ENCODE peak calls at places on chromosomes 5 and 9, in four cellular contexts. H is breast epithelium, W is small intestine, R is neural progenitor cell. G is an unnamed sample.

GRCh38 chr5:4212071-4212739 is 616.6 kb downstream of the IRX1 start:
- DNase-seq in W (no peak), R (no peak), H (no peak), G (no peak)

GRCh38 chr5:9716838-9717281 is 86.7 kb upstream of the TAS2R1 start:
- DNase-seq in R (no peak), H (no peak), W (no peak), G (no peak)

GRCh38 chr9:85516976-85517637 is 224.6 kb downstream of the AGTPBP1 start:
- DNase-seq in R (no peak), W (no peak), H (no peak), G (peak; percentile 27)

GRCh38 chr9:14517154-14517906 is 175.9 kb downstream of the ZDHHC21 start:
- DNase-seq in R (no peak), W (no peak), H (no peak), G (no peak)

GRCh38 chr5:73031839-73032238 is 76.0 kb downstream of the FCHO2 start:
- DNase-seq in R (no peak), H (no peak), W (no peak), G (no peak)

GRCh38 chr5:144072518-144072927 is 97.9 kb downstream of the YIPF5 start:
- DNase-seq in W (no peak), R (no peak), H (no peak), G (no peak)

GRCh38 chr5:99763021-99763814 is 772.0 kb upstream of the FAM174A start:
- DNase-seq in W (no peak), R (peak; percentile 6), H (no peak), G (no peak)

GRCh38 chr5:59348189-59348588 is 545.3 kb downstream of the PDE4D start:
- DNase-seq in R (peak; percentile 11), H (no peak), W (no peak), G (no peak)

GRCh38 chr5:114362197-114362976 is 517 bp downstream of the KCNN2 start:
- DNase-seq in W (no peak), H (no peak), R (peak; percentile 88), G (no peak)

DNA sequence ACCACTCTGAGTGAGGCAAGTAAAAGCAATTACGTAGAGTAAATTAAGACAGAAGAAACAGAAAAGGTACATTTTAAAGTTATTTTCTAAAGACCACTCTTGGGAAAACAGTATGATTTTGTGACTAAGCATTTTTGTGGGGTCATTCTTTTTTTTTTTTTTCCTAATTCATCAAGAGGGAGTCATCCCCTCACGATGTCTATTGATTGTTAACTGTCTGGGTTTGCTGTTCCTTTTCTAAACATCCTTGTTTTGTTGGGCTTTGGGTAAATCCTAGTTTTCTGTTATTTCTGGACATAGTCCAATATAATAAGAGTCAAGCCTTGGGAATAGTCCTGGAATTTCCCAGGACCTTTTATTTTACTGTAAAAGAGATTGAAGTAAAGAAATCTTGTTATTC is 63.8 kb downstream of the ANKRD55 start:
- DNase-seq in H (no peak), W (no peak), R (no peak), G (no peak)
- H3K4me1 ChIP-seq in H (no peaks in the 10 kb centered on the region), W (peaks cover 2% of the 10 kb centered on the region), R (peaks cover 9% of the 10 kb centered on the region), G (no peaks in the 10 kb centered on the region)

DNA sequence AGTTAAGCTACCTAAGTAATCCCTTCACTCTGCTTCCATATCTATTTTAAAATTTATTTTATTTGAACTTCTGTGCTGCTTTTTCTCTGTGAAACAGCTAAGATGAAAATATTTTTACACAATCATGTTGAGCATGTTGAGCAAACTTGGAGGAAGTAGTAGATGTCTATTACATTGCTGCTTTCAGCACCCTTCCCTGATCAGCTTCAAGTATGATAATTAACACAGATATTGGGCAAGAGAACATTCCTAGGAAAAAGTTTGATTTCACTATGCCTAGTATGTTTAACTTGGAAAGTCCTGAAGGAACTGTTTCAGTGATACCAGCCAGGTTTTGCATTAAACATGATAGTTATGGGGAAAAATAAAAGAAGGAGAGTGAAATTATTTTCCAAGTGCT is 283.6 kb downstream of the ELAVL2 start:
- DNase-seq in R (no peak), W (no peak), H (no peak), G (no peak)
- H3K27ac ChIP-seq in R (no peak overlapping the region), W (no peak overlapping the region), H (no peak overlapping the region), G (no peak overlapping the region)

GRCh38 chr9:124269556-124269955 is 11.8 kb downstream of the NEK6 start:
- DNase-seq in H (no peak), R (no peak), W (no peak), G (no peak)

GRCh38 chr9:124266826-124267201 is 9.1 kb downstream of the NEK6 start:
- DNase-seq in W (no peak), R (no peak), H (no peak), G (no peak)

GRCh38 chr9:124267271-124267807 is 9.6 kb downstream of the NEK6 start:
- DNase-seq in W (no peak), R (peak; percentile 31), H (peak; percentile 86), G (peak; percentile 83)

GRCh38 chr9:124266139-124266825 is 8.5 kb downstream of the NEK6 start:
- DNase-seq in W (no peak), R (no peak), H (no peak), G (no peak)

DNA sequence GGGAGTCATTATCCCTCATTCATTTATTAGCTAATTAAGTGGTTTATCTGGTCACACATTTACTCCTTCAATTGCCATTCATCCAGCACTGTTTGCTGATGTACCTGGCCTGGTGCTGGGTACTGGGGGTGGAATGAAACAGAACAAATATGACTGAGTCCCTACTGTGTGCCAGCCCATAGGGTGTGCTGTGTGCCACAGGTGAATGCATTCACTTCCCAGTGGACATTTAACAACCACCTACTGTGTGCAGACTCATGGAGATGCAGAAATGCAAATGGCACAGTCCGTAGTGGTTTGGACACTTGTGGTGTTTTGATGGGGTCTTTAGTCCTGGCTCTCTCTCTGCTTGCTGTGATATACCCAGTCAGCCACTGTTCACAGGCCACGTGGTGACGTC is 10.5 kb downstream of the NEK6 start:
- DNase-seq in R (no peak), H (no peak), W (no peak), G (no peak)
- H3K4me1 ChIP-seq in R (peaks cover 30% of the 10 kb centered on the region), H (peaks cover 31% of the 10 kb centered on the region), W (peaks cover 16% of the 10 kb centered on the region), G (peaks cover 29% of the 10 kb centered on the region)

GRCh38 chr5:149904293-149904886 is 40.2 kb downstream of the PDE6A start:
- DNase-seq in H (no peak), R (no peak), W (no peak), G (no peak)
- H3K27ac ChIP-seq in H (no peak overlapping the region), R (no peak overlapping the region), W (no peak overlapping the region), G (no peak overlapping the region)

DNA sequence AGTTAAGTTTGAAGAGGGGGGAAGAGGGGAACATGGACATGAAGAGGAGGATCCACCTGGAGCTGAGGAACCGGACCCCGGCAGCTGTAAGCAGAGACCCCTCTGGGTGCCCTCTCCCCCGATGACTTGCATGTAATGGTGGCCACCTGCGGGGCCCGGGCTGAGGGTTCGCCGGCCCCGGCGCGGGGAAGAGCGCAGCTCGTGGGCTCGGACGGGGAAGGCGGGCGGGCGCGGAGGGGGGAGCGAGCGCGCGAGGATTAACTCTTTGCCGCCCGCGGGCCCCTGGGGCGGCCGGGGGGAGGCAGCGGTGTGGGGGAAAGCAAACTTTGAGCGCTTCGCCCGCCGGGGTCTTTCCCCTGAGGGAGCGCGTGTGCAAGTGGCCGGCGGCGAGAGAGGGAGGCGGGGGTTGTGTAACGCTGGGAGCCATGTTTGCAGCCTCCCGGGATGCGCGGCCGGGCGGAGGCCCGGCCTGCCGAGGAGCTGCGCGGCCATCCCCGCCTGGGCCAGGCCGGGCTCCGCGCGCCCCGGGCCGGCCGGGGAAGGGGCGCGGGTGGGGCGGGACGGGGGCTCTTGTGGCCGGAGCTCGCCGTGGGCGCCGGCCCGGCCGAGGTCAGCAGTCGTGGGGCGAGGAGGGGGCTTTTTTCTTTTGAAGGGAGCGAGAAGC is 515 bp downstream of the ANP32B start:
- DNase-seq in W (peak; percentile 65), R (peak; percentile 68), H (peak; percentile 52), G (peak; percentile 9)
- H3K4me1 ChIP-seq in W (peaks cover 6% of the 10 kb centered on the region), R (peaks cover 7% of the 10 kb centered on the region), H (no peaks in the 10 kb centered on the region), G (peaks cover 7% of the 10 kb centered on the region)

G was measured in ascending aorta.